ENCODE peak calls at places on chromosome 4, in six cellular contexts. I is psoas muscle, M is NB4, L is stomach, E is colonic mucosa, Q is dorsolateral prefrontal cortex. B is an unnamed sample.
A peak's percentile ranks its signal among the peaks of the same experiment; 100 is the strongest.

GRCh38 chr4:158295053-158295452 is 84.8 kb downstream of the TMEM144 start:
- DNase-seq in I (no peak), M (peak; percentile 2), L (no peak), E (no peak), Q (no peak), B (no peak)

GRCh38 chr4:39450618-39451017 is 8.1 kb downstream of the RPL9 start:
- DNase-seq in I (no peak), M (no peak), L (no peak), E (no peak), Q (no peak), B (no peak)

GRCh38 chr4:7206385-7206784 is 14.0 kb downstream of the SORCS2 start:
- DNase-seq in I (no peak), M (no peak), L (no peak), E (no peak), Q (no peak), B (no peak)

GRCh38 chr4:35511851-35512250 is 732.5 kb downstream of the ARAP2 start:
- DNase-seq in I (no peak), M (no peak), L (no peak), E (no peak), Q (no peak), B (peak; percentile 92)

GRCh38 chr4:177673980-177674504 is 231.8 kb upstream of the AGA start:
- DNase-seq in I (no peak), M (no peak), L (no peak), E (no peak), Q (no peak), B (no peak)

GRCh38 chr4:14719053-14719452 is 283.2 kb upstream of the CPEB2 start:
- DNase-seq in I (no peak), M (no peak), L (peak; percentile 62), E (peak; percentile 18), Q (no peak), B (peak; percentile 82)

GRCh38 chr4:7513731-7514130 is 79.0 kb upstream of the PSAPL1 start:
- DNase-seq in I (no peak), M (no peak), L (no peak), E (no peak), Q (peak; percentile 53), B (no peak)

GRCh38 chr4:76639292-76639691 is 204.3 kb downstream of the SHROOM3 start:
- DNase-seq in I (no peak), M (no peak), L (no peak), E (no peak), Q (no peak), B (peak; percentile 93)

GRCh38 chr4:13905543-13905942 is 278.0 kb upstream of the BOD1L1 start:
- DNase-seq in I (no peak), M (no peak), L (no peak), E (no peak), Q (no peak), B (peak; percentile 62)

GRCh38 chr4:8847331-8847730 is 24.3 kb downstream of the HMX1 start:
- DNase-seq in I (peak; percentile 20), M (no peak), L (no peak), E (no peak), Q (peak; percentile 4), B (no peak)

GRCh38 chr4:75673959-75674328 is 733 bp upstream of the G3BP2 start:
- DNase-seq in I (no peak), M (no peak), L (no peak), E (no peak), Q (no peak), B (no peak)

GRCh38 chr4:83019794-83020497 is 9.3 kb upstream of the LIN54 start:
- DNase-seq in I (no peak), M (no peak), L (no peak), E (no peak), Q (no peak), B (no peak)

GRCh38 chr4:81472249-81473085 is 760 bp upstream of the RASGEF1B start:
- DNase-seq in I (no peak), M (peak; percentile 78), L (peak; percentile 35), E (no peak), Q (peak; percentile 42), B (no peak)

GRCh38 chr4:182206916-182207315 is 36.3 kb upstream of the TENM3 start:
- DNase-seq in I (no peak), M (no peak), L (no peak), E (no peak), Q (no peak), B (no peak)

GRCh38 chr4:189124791-189125190 is 815.9 kb upstream of the FRG1 start:
- DNase-seq in I (no peak), M (no peak), L (no peak), E (no peak), Q (no peak), B (no peak)

GRCh38 chr4:69120869-69121268 is 24.6 kb downstream of the UGT2B7 start:
- DNase-seq in I (no peak), M (no peak), L (no peak), E (no peak), Q (no peak), B (peak; percentile 44)

GRCh38 chr4:54687887-54688841 is 30.4 kb downstream of the KIT start:
- DNase-seq in I (no peak), M (peak; percentile 87), L (no peak), E (no peak), Q (no peak), B (no peak)

GRCh38 chr4:153514001-153514526 is 47.9 kb downstream of the TMEM131L start:
- DNase-seq in I (no peak), M (no peak), L (no peak), E (no peak), Q (no peak), B (no peak)

GRCh38 chr4:43132010-43132582 is 239.6 kb downstream of the GRXCR1 start:
- DNase-seq in I (no peak), M (peak; percentile 72), L (peak; percentile 81), E (peak; percentile 35), Q (peak; percentile 79), B (peak; percentile 72)

GRCh38 chr4:106194801-106195200 is 121.2 kb downstream of the TBCK start:
- DNase-seq in I (no peak), M (no peak), L (no peak), E (no peak), Q (no peak), B (peak; percentile 12)

GRCh38 chr4:95129708-95130343 is 372.1 kb downstream of the BMPR1B start:
- DNase-seq in I (no peak), M (peak; percentile 67), L (no peak), E (peak; percentile 29), Q (no peak), B (peak; percentile 99)

GRCh38 chr4:37797923-37798322 is 28.6 kb upstream of the PGM2 start:
- DNase-seq in I (no peak), M (no peak), L (no peak), E (no peak), Q (no peak), B (no peak)

GRCh38 chr4:95644417-95644816 is 95.6 kb upstream of the UNC5C start:
- DNase-seq in I (no peak), M (no peak), L (no peak), E (no peak), Q (no peak), B (no peak)

GRCh38 chr4:19224820-19225219 is 1026.9 kb upstream of the SLIT2 start:
- DNase-seq in I (no peak), M (peak; percentile 40), L (no peak), E (no peak), Q (no peak), B (peak; percentile 45)

GRCh38 chr4:35506161-35506560 is 738.2 kb downstream of the ARAP2 start:
- DNase-seq in I (no peak), M (peak; percentile 59), L (no peak), E (no peak), Q (no peak), B (no peak)

GRCh38 chr4:169207436-169208089 is 63.2 kb downstream of the SH3RF1 start:
- DNase-seq in I (no peak), M (no peak), L (no peak), E (no peak), Q (no peak), B (no peak)

GRCh38 chr4:32172086-32172485 is 1451.9 kb downstream of the PCDH7 start:
- DNase-seq in I (no peak), M (no peak), L (no peak), E (no peak), Q (no peak), B (peak; percentile 32)

GRCh38 chr4:872241-872981 is 46.5 kb upstream of the CPLX1 start:
- DNase-seq in I (no peak), M (no peak), L (no peak), E (no peak), Q (peak; percentile 47), B (no peak)

GRCh38 chr4:48909697-48910096 is 3.1 kb upstream of the OCIAD2 start:
- DNase-seq in I (no peak), M (peak; percentile 64), L (peak; percentile 55), E (no peak), Q (no peak), B (peak; percentile 100)

GRCh38 chr4:168900080-168900479 is 110.0 kb downstream of the CBR4 start:
- DNase-seq in I (peak; percentile 78), M (no peak), L (no peak), E (no peak), Q (no peak), B (no peak)

GRCh38 chr4:165345663-165346417 is 18.4 kb downstream of the MSMO1 start:
- DNase-seq in I (no peak), M (no peak), L (no peak), E (no peak), Q (no peak), B (no peak)
- TF ChIP-seq CTCF in I (no peak), M (no peak), L (no peak), E (no peak), Q (no peak), B (peak; percentile 18)

GRCh38 chr4:156663663-156664062 is 307.9 kb downstream of the PDGFC start:
- DNase-seq in I (no peak), M (no peak), L (no peak), E (no peak), Q (no peak), B (no peak)
- H3K4me3 ChIP-seq in I (no peak overlapping the region), M (no peak overlapping the region), L (no peak overlapping the region), E (no peak overlapping the region), Q (no peak overlapping the region), B (no peak overlapping the region)

GRCh38 chr4:125316781-125317525 is 2.2 kb downstream of the FAT4 start:
- DNase-seq in I (peak; percentile 76), M (no peak), L (peak; percentile 34), E (peak; percentile 18), Q (peak; percentile 49), B (peak; percentile 37)
- TF ChIP-seq CTCF in I (no peak), M (no peak), L (no peak), E (no peak), Q (peak; percentile 13), B (peak; percentile 21)

DNA sequence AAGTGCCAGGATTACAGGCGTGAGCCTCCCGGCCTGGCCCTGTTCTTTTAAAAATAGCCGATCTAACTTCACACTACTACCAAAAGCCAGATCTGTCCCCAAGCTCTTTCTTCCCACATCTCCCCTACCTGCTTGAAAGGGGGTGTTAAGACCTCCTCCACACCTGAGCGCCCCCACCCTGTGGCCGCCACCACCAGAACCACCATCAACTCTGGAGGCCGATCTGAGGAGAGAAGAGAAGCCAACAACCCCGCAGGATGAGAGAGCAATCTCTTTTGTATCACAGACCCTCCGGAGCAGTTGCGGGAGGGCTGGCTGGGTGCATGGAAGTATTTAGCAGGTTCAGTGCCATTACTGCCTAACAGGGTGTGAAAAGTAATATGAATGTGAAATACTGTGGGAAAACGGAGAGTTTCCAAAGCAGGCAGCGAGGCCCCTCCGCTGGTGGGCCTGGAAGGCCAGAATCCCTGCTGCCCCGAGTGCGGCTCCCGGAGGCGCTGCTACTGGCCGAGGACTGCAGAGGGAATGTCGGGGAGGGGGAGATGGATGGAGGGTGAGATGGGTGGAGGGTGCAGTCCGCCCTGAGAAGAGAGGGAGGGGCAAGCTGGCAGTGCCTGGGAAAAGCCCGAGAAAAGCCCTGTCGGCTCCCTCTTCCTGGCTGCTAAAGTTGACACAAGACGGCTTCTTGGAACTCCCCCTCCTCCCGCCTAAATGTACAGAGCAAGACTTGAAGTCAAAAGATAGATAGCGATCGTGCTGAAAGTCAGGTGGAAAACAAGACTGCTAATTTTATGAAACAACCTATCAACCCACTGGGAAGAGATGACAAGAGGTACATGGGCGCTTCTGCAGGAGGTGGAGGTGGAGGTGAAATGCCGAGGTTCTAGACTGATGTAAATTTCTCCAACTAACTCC is 22.3 kb downstream of the HAND2 start:
- DNase-seq in I (no peak), M (no peak), L (no peak), E (no peak), Q (no peak), B (no peak)
- H3K4me3 ChIP-seq in I (no peak overlapping the region), M (no peak overlapping the region), L (peak overlapping the region; percentile 43), E (no peak overlapping the region), Q (no peak overlapping the region), B (no peak overlapping the region)

B was measured in epithelial cell of esophagus.